ENCODE peak calls at places on chromosome 11, in four cellular contexts. One of them, this sample, is unnamed.

GRCh38 chr11:64456509-64457320 is 97.8 kb downstream of the RPS6KA4 start:
- DNase-seq in stimulated activated CD4-positive, alpha-beta T cell treated with anti-CD3 and anti-CD28 coated beads, Interleukin-15, amount 100 ng/mL, for 24 hours: no peak
- DNase-seq in stomach: no peak
- DNase-seq in T-helper 9 cell: no peak
- DNase-seq in this sample: no peak

GRCh38 chr11:14132312-14132711 is 169.8 kb downstream of the SPON1 start:
- DNase-seq in stomach: no peak
- DNase-seq in T-helper 9 cell: no peak
- DNase-seq in stimulated activated CD4-positive, alpha-beta T cell treated with anti-CD3 and anti-CD28 coated beads, Interleukin-15, amount 100 ng/mL, for 24 hours: no peak
- DNase-seq in this sample: no peak

GRCh38 chr11:23336961-23337360 is 476.7 kb upstream of the CCDC179 start:
- DNase-seq in T-helper 9 cell: no peak
- DNase-seq in stimulated activated CD4-positive, alpha-beta T cell treated with anti-CD3 and anti-CD28 coated beads, Interleukin-15, amount 100 ng/mL, for 24 hours: no peak
- DNase-seq in stomach: no peak
- DNase-seq in this sample: no peak

GRCh38 chr11:127902405-127902804 is 685.0 kb downstream of the ETS1 start:
- DNase-seq in stomach: no peak
- DNase-seq in stimulated activated CD4-positive, alpha-beta T cell treated with anti-CD3 and anti-CD28 coated beads, Interleukin-15, amount 100 ng/mL, for 24 hours: no peak
- DNase-seq in T-helper 9 cell: no peak
- DNase-seq in this sample: no peak

GRCh38 chr11:130831506-130832385 is 84.5 kb downstream of the SNX19 start:
- DNase-seq in stomach: no peak
- DNase-seq in T-helper 9 cell: no peak
- DNase-seq in stimulated activated CD4-positive, alpha-beta T cell treated with anti-CD3 and anti-CD28 coated beads, Interleukin-15, amount 100 ng/mL, for 24 hours: peak; percentile 7
- DNase-seq in this sample: no peak

GRCh38 chr11:69636512-69636866 is 4.5 kb upstream of the CCND1 start:
- DNase-seq in stimulated activated CD4-positive, alpha-beta T cell treated with anti-CD3 and anti-CD28 coated beads, Interleukin-15, amount 100 ng/mL, for 24 hours: peak; percentile 48
- DNase-seq in T-helper 9 cell: no peak
- DNase-seq in stomach: peak; percentile 62
- DNase-seq in this sample: no peak

GRCh38 chr11:12248330-12248729 is 129.0 kb upstream of the PARVA start:
- DNase-seq in stimulated activated CD4-positive, alpha-beta T cell treated with anti-CD3 and anti-CD28 coated beads, Interleukin-15, amount 100 ng/mL, for 24 hours: no peak
- DNase-seq in T-helper 9 cell: no peak
- DNase-seq in stomach: peak; percentile 98
- DNase-seq in this sample: no peak

GRCh38 chr11:36056160-36056751 is 112.4 kb downstream of the LDLRAD3 start:
- DNase-seq in T-helper 9 cell: no peak
- DNase-seq in stimulated activated CD4-positive, alpha-beta T cell treated with anti-CD3 and anti-CD28 coated beads, Interleukin-15, amount 100 ng/mL, for 24 hours: no peak
- DNase-seq in stomach: no peak
- DNase-seq in this sample: no peak

GRCh38 chr11:396948-397548 is 3.0 kb downstream of the PKP3 start:
- DNase-seq in stomach: no peak
- DNase-seq in T-helper 9 cell: no peak
- DNase-seq in stimulated activated CD4-positive, alpha-beta T cell treated with anti-CD3 and anti-CD28 coated beads, Interleukin-15, amount 100 ng/mL, for 24 hours: no peak
- DNase-seq in this sample: peak; percentile 42

GRCh38 chr11:93986716-93987115 is 34.4 kb upstream of the HEPHL1 start:
- DNase-seq in T-helper 9 cell: no peak
- DNase-seq in stimulated activated CD4-positive, alpha-beta T cell treated with anti-CD3 and anti-CD28 coated beads, Interleukin-15, amount 100 ng/mL, for 24 hours: no peak
- DNase-seq in stomach: peak; percentile 48
- DNase-seq in this sample: no peak

GRCh38 chr11:8086001-8086479 is 5.0 kb downstream of the TUB start:
- DNase-seq in stomach: no peak
- DNase-seq in stimulated activated CD4-positive, alpha-beta T cell treated with anti-CD3 and anti-CD28 coated beads, Interleukin-15, amount 100 ng/mL, for 24 hours: no peak
- DNase-seq in T-helper 9 cell: no peak
- DNase-seq in this sample: no peak

GRCh38 chr11:62472063-62472884 is 53.4 kb downstream of the SCGB1A1 start:
- DNase-seq in T-helper 9 cell: no peak
- DNase-seq in stimulated activated CD4-positive, alpha-beta T cell treated with anti-CD3 and anti-CD28 coated beads, Interleukin-15, amount 100 ng/mL, for 24 hours: peak; percentile 9
- DNase-seq in stomach: no peak
- DNase-seq in this sample: no peak

GRCh38 chr11:34302046-34302921 is 55.5 kb downstream of the ABTB2 start:
- DNase-seq in stomach: no peak
- DNase-seq in stimulated activated CD4-positive, alpha-beta T cell treated with anti-CD3 and anti-CD28 coated beads, Interleukin-15, amount 100 ng/mL, for 24 hours: no peak
- DNase-seq in T-helper 9 cell: no peak
- DNase-seq in this sample: no peak

GRCh38 chr11:111358038-111359001 is 20.8 kb downstream of the POU2AF1 start:
- DNase-seq in stomach: peak; percentile 59
- DNase-seq in stimulated activated CD4-positive, alpha-beta T cell treated with anti-CD3 and anti-CD28 coated beads, Interleukin-15, amount 100 ng/mL, for 24 hours: no peak
- DNase-seq in T-helper 9 cell: no peak
- DNase-seq in this sample: no peak

GRCh38 chr11:60951909-60952741 is at the start of gene SLC15A3:
- DNase-seq in T-helper 9 cell: no peak
- DNase-seq in stomach: peak; percentile 60
- DNase-seq in stimulated activated CD4-positive, alpha-beta T cell treated with anti-CD3 and anti-CD28 coated beads, Interleukin-15, amount 100 ng/mL, for 24 hours: peak; percentile 46
- DNase-seq in this sample: peak; percentile 54

GRCh38 chr11:12746593-12747097 is 72.4 kb downstream of the TEAD1 start:
- DNase-seq in stimulated activated CD4-positive, alpha-beta T cell treated with anti-CD3 and anti-CD28 coated beads, Interleukin-15, amount 100 ng/mL, for 24 hours: no peak
- DNase-seq in T-helper 9 cell: no peak
- DNase-seq in stomach: no peak
- DNase-seq in this sample: no peak

GRCh38 chr11:35082322-35083180 is 56.4 kb upstream of the CD44 start:
- DNase-seq in stimulated activated CD4-positive, alpha-beta T cell treated with anti-CD3 and anti-CD28 coated beads, Interleukin-15, amount 100 ng/mL, for 24 hours: peak; percentile 84
- DNase-seq in stomach: peak; percentile 51
- DNase-seq in T-helper 9 cell: peak; percentile 74
- DNase-seq in this sample: peak; percentile 87

GRCh38 chr11:61547246-61547645 is 33.6 kb downstream of the SYT7 start:
- DNase-seq in T-helper 9 cell: no peak
- DNase-seq in stomach: no peak
- DNase-seq in stimulated activated CD4-positive, alpha-beta T cell treated with anti-CD3 and anti-CD28 coated beads, Interleukin-15, amount 100 ng/mL, for 24 hours: no peak
- DNase-seq in this sample: no peak

GRCh38 chr11:46475041-46475925 is 83.7 kb upstream of the CHRM4 start:
- DNase-seq in stomach: no peak
- DNase-seq in stimulated activated CD4-positive, alpha-beta T cell treated with anti-CD3 and anti-CD28 coated beads, Interleukin-15, amount 100 ng/mL, for 24 hours: no peak
- DNase-seq in T-helper 9 cell: no peak
- DNase-seq in this sample: no peak

GRCh38 chr11:65415499-65416340 is 6.9 kb upstream of the NEAT1 start:
- DNase-seq in stomach: no peak
- DNase-seq in stimulated activated CD4-positive, alpha-beta T cell treated with anti-CD3 and anti-CD28 coated beads, Interleukin-15, amount 100 ng/mL, for 24 hours: no peak
- DNase-seq in T-helper 9 cell: no peak
- DNase-seq in this sample: no peak

GRCh38 chr11:77547863-77548551 is 41.7 kb upstream of the AQP11 start:
- DNase-seq in T-helper 9 cell: peak; percentile 1
- DNase-seq in stimulated activated CD4-positive, alpha-beta T cell treated with anti-CD3 and anti-CD28 coated beads, Interleukin-15, amount 100 ng/mL, for 24 hours: peak; percentile 28
- DNase-seq in stomach: no peak
- DNase-seq in this sample: no peak

GRCh38 chr11:67304511-67305113 is 1.3 kb downstream of the SSH3 start:
- DNase-seq in stomach: no peak
- DNase-seq in stimulated activated CD4-positive, alpha-beta T cell treated with anti-CD3 and anti-CD28 coated beads, Interleukin-15, amount 100 ng/mL, for 24 hours: no peak
- DNase-seq in T-helper 9 cell: no peak
- DNase-seq in this sample: no peak

GRCh38 chr11:72831521-72832300 is 17.5 kb downstream of the ATG16L2 start:
- DNase-seq in T-helper 9 cell: no peak
- DNase-seq in stomach: peak; percentile 85
- DNase-seq in stimulated activated CD4-positive, alpha-beta T cell treated with anti-CD3 and anti-CD28 coated beads, Interleukin-15, amount 100 ng/mL, for 24 hours: peak; percentile 71
- DNase-seq in this sample: peak; percentile 26

GRCh38 chr11:7793233-7793632 is 3.5 kb downstream of the OR5P2 start:
- DNase-seq in stomach: no peak
- DNase-seq in stimulated activated CD4-positive, alpha-beta T cell treated with anti-CD3 and anti-CD28 coated beads, Interleukin-15, amount 100 ng/mL, for 24 hours: no peak
- DNase-seq in T-helper 9 cell: no peak
- DNase-seq in this sample: no peak

GRCh38 chr11:94151311-94151710 is 22.7 kb downstream of the PANX1 start:
- DNase-seq in stomach: no peak
- DNase-seq in stimulated activated CD4-positive, alpha-beta T cell treated with anti-CD3 and anti-CD28 coated beads, Interleukin-15, amount 100 ng/mL, for 24 hours: no peak
- DNase-seq in T-helper 9 cell: no peak
- DNase-seq in this sample: no peak

GRCh38 chr11:123474994-123475393 is 44.9 kb downstream of the GRAMD1B start:
- DNase-seq in T-helper 9 cell: no peak
- DNase-seq in stimulated activated CD4-positive, alpha-beta T cell treated with anti-CD3 and anti-CD28 coated beads, Interleukin-15, amount 100 ng/mL, for 24 hours: no peak
- DNase-seq in stomach: no peak
- DNase-seq in this sample: no peak

GRCh38 chr11:57460017-57460755 is at the start of gene RTN4RL2:
- DNase-seq in stomach: no peak
- DNase-seq in T-helper 9 cell: no peak
- DNase-seq in stimulated activated CD4-positive, alpha-beta T cell treated with anti-CD3 and anti-CD28 coated beads, Interleukin-15, amount 100 ng/mL, for 24 hours: peak; percentile 73
- DNase-seq in this sample: no peak